ENCODE peak calls at places on chromosomes 4 and X, in four cellular contexts. Y is K562, P is A549, N is WTC11. K is an unnamed sample.

GRCh38 chr4:11635336-11635735 is 206.6 kb upstream of the HS3ST1 start:
- DNase-seq in Y (no peak), P (peak), N (no peak), K (no peak)

GRCh38 chr4:118224239-118224829 is 128.5 kb downstream of the PRSS12 start:
- DNase-seq in Y (peak), P (peak), N (no peak), K (peak)

GRCh38 chr4:40617903-40618302 is 11.8 kb downstream of the RBM47 start:
- DNase-seq in Y (no peak), P (no peak), N (no peak), K (no peak)

GRCh38 chr4:116952530-116953108 is 132.8 kb downstream of the TRAM1L1 start:
- DNase-seq in Y (no peak), P (no peak), N (no peak), K (no peak)

GRCh38 chr4:55884093-55884850 is 30.8 kb downstream of the EXOC1 start:
- DNase-seq in Y (no peak), P (no peak), N (no peak), K (no peak)

GRCh38 chr4:52037730-52038108 is 380 bp downstream of the SGCB start:
- DNase-seq in Y (no peak), P (peak), N (peak), K (peak)

GRCh38 chrX:111131572-111131971 is 35.6 kb downstream of the PAK3 start:
- DNase-seq in Y (no peak), P (no peak), N (no peak), K (no peak)

GRCh38 chr4:158625544-158625943 is 46.1 kb downstream of the C4orf46 start:
- DNase-seq in Y (no peak), P (no peak), N (no peak), K (no peak)

GRCh38 chr4:8864912-8865680 is 6.5 kb downstream of the HMX1 start:
- DNase-seq in Y (no peak), P (no peak), N (no peak), K (no peak)

GRCh38 chr4:3426465-3427133 is 15.2 kb upstream of the HGFAC start:
- DNase-seq in Y (no peak), P (no peak), N (no peak), K (no peak)

GRCh38 chr4:3489451-3489962 is 26.4 kb downstream of the DOK7 start:
- DNase-seq in Y (no peak), P (peak), N (peak), K (no peak)

GRCh38 chr4:112765317-112765989 is 128.5 kb downstream of the LARP7 start:
- DNase-seq in Y (peak), P (peak), N (no peak), K (peak)

GRCh38 chr4:75527482-75527881 is 13.2 kb downstream of the THAP6 start:
- DNase-seq in Y (no peak), P (no peak), N (no peak), K (no peak)

GRCh38 chrX:40157228-40158035 is 59.7 kb upstream of the BCOR start:
- DNase-seq in Y (no peak), P (no peak), N (peak), K (no peak)

GRCh38 chr4:61896717-61897116 is 696.6 kb downstream of the ADGRL3 start:
- DNase-seq in Y (no peak), P (no peak), N (no peak), K (no peak)

GRCh38 chr4:14196141-14196540 is 568.6 kb upstream of the BOD1L1 start:
- DNase-seq in Y (peak), P (peak), N (peak), K (peak)

GRCh38 chr4:71380721-71381120 is 41.9 kb downstream of the SLC4A4 start:
- DNase-seq in Y (no peak), P (peak), N (no peak), K (no peak)

GRCh38 chrX:152873361-152873760 is 24.5 kb upstream of the ZNF185 start:
- DNase-seq in Y (no peak), P (no peak), N (no peak), K (no peak)

GRCh38 chrX:110746014-110746413 is 49.6 kb downstream of the CHRDL1 start:
- DNase-seq in Y (no peak), P (no peak), N (no peak), K (no peak)

GRCh38 chr4:56375458-56375857 is 11.8 kb downstream of the AASDH start:
- DNase-seq in Y (peak), P (no peak), N (no peak), K (no peak)

GRCh38 chr4:55311792-55312490 is 34.1 kb upstream of the SRD5A3 start:
- DNase-seq in Y (peak), P (no peak), N (no peak), K (no peak)

GRCh38 chr4:73653695-73654106 is 33.5 kb upstream of the RASSF6 start:
- DNase-seq in Y (peak), P (peak), N (no peak), K (peak)

GRCh38 chr4:57084360-57084759 is 25.8 kb downstream of the IGFBP7 start:
- DNase-seq in Y (no peak), P (no peak), N (no peak), K (no peak)

GRCh38 chrX:114985967-114986592 is 31.3 kb downstream of the IL13RA2 start:
- DNase-seq in Y (no peak), P (no peak), N (no peak), K (no peak)

GRCh38 chrX:119488749-119489148 is 20.5 kb downstream of the SLC25A5 start:
- DNase-seq in Y (peak), P (peak), N (peak), K (peak)

GRCh38 chrX:48045410-48046311 is 25.8 kb downstream of the ZNF630 start:
- DNase-seq in Y (no peak), P (no peak), N (no peak), K (peak)

GRCh38 chrX:117376460-117376859 is 740.1 kb downstream of the KLHL13 start:
- DNase-seq in Y (no peak), P (peak), N (no peak), K (no peak)

GRCh38 chr4:16893141-16893571 is 5.3 kb downstream of the LDB2 start:
- DNase-seq in Y (no peak), P (no peak), N (no peak), K (peak)

GRCh38 chrX:2691543-2692220 is 587 bp downstream of the CD99 start:
- DNase-seq in Y (peak), P (peak), N (no peak), K (peak)

GRCh38 chrX:2693123-2693438 is 2.0 kb downstream of the CD99 start:
- DNase-seq in Y (no peak), P (no peak), N (no peak), K (no peak)

GRCh38 chrX:2692221-2693122 is 1.4 kb downstream of the CD99 start:
- DNase-seq in Y (peak), P (peak), N (no peak), K (peak)

GRCh38 chrX:2690856-2691542 is at the start of gene CD99:
- DNase-seq in Y (peak), P (peak), N (peak), K (peak)

DNA sequence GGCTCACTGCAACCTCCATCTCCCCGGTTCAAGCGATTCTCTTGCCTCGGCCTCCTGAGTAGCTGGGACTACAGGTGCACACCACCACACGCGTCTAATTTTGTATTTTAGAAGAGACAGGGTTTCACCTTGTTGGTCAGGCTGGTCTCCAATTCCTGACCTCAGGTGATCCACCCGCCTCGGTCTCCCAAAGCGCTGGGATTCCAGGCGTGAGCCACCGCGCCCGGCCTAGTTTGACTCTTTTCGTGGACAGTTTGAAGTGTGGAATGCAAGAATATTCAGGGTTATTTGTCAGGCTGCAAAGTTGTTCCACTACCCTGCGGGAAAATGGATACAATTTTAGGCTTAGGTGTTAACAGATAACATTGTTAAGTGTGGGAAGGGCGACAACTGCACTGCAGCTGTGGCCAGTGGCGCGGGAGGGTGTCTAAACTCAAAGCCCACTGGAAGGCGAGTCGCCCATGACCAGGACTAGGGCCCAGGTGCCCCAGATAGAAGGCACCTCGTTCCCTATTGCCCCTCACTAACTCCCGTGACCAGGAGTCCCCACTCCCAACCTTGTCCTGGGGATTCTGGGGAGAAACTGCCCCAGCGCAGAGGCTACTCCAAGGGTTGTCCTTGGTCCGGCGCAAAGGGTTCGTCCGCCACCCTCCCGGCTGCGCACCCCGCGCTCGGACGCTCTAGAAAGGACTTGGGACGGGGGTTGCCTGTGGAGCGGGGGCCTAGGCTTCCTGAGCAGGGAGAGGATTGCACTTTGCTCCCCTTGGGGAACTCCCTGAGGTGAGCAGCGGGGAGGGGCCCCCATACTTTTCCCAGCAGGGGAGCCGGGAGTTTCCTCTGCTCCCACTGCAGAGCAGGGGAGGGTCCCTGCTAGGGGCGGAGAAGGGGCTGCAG is 1.1 kb upstream of the CD99 start:
- DNase-seq in Y (no peak), P (no peak), N (peak), K (no peak)
- TF ChIP-seq JUN in Y (no peak), P (no peak), N (no peak), K (no peak)

GRCh38 chr4:87038837-87039715 is 104.3 kb downstream of the AFF1 start:
- DNase-seq in Y (no peak), P (peak), N (peak), K (peak)
- TF ChIP-seq MAX in Y (no peak), P (no peak), N (no peak), K (no peak)

DNA sequence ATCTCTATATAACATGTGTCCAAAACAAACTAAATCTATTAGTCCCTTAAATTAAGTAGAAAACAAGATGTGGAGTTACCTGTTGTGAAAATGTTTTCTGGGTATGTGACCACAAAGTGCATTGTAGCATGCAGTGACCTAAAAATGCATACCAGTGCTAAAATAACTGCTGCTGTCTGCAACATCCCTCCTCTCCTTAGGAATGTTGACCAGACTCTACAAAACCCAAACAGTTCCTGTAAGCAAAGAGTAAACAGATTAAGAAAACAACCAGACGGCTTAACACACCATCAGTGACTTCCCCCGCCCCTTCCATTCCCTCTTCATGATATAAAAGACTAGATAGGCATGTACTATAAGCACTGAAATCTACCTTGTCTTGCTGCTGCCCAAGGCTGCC is 15.8 kb upstream of the RAB33B start:
- DNase-seq in Y (no peak), P (no peak), N (no peak), K (no peak)
- TF ChIP-seq JUN in Y (no peak), P (no peak), N (no peak), K (no peak)

GRCh38 chr4:99506781-99507180 is 4.0 kb upstream of the C4orf17 start:
- DNase-seq in Y (no peak), P (no peak), N (no peak), K (no peak)
- TF ChIP-seq MAX in Y (no peak), P (no peak), N (no peak), K (no peak)

DNA sequence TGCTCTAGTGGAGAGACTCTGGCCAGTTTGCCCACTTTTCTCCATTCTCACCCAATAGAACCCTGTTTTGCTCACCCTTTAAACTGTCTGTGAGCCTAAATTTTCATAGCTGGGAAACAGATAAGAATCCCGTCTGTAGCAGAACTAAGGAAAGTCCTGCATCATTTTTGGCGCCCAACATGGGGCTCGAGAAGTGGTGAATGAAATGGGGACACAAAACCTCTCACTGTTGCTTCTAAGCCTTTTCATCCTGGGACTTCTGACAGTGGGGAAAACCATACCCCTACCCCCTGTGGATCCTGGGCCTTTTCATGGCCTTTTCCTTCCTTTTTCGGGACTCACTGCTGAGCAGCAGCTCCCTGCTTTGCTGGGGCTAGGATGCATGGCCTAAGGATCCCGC is 189.9 kb downstream of the INPP4B start:
- DNase-seq in Y (no peak), P (peak), N (peak), K (no peak)
- TF ChIP-seq JUN in Y (no peak), P (no peak), N (no peak), K (no peak)

DNA sequence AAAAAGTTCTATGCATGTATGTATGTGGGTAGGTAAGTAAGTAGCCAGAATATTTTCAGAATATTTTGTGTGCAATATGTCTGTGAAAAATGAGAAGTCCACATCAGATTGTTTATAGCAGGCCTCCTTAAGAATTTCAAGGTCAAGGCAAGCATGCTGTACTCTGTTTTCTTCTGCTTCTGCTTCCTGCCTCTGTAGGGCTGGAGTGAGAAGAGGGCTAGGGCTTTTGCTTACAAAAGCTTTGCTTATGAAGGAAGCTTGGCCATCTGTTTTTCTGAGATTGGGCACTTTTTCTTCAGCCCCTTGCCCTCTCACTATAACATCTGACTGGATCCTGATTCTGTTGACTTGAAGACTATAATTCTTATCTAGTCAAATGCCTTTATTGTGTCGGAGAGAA is 150.4 kb downstream of the EMCN start:
- DNase-seq in Y (no peak), P (no peak), N (no peak), K (peak)
- TF ChIP-seq MAX in Y (no peak), P (no peak), N (no peak), K (no peak)

GRCh38 chr4:86834901-86835300 is 14.3 kb downstream of the SLC10A6 start:
- DNase-seq in Y (no peak), P (no peak), N (no peak), K (no peak)
- TF ChIP-seq JUN in Y (no peak), P (no peak), N (no peak), K (no peak)

DNA sequence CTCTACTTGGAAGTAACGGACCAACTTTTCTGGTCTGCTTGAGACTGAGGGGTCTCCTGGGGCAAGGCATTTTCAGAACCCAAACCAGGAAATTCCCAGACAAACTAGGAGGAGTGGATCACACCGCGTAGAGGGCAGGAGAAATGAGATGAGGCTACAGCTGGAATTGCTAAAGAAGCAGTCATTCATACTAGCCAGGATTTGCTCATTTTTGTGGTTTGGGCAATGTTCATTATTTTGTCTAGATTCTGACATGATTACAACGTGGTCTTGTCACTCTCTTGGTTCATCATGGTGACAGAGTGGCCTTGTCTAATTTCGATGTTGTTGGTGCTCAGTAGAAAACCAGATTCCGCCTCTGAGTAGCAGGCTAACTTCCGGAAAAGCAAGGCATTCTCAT is 63.2 kb downstream of the BANK1 start:
- DNase-seq in Y (no peak), P (no peak), N (no peak), K (no peak)
- TF ChIP-seq MAX in Y (no peak), P (no peak), N (no peak), K (no peak)